ENCODE peak calls at places on chromosomes 12 and 14, in four cellular contexts. One of them, this sample, is unnamed.

GRCh38 chr14:60651936-60652673 is 2.8 kb upstream of the SIX1 start:
- DNase-seq in IMR-90: peak
- DNase-seq in H9: peak
- DNase-seq in H1: no peak
- DNase-seq in this sample: peak

GRCh38 chr12:45219621-45220020 is 3.7 kb downstream of the ANO6 start:
- DNase-seq in IMR-90: no peak
- DNase-seq in H9: no peak
- DNase-seq in H1: no peak
- DNase-seq in this sample: no peak

GRCh38 chr12:64793610-64794009 is 30.8 kb upstream of the TBC1D30 start:
- DNase-seq in IMR-90: no peak
- DNase-seq in H9: no peak
- DNase-seq in H1: no peak
- DNase-seq in this sample: no peak

GRCh38 chr12:46369095-46369473 is 3.5 kb downstream of the SLC38A2 start:
- DNase-seq in IMR-90: no peak
- DNase-seq in H9: no peak
- DNase-seq in H1: no peak
- DNase-seq in this sample: no peak

GRCh38 chr14:60092516-60092915 is 793 bp downstream of the PCNX4 start:
- DNase-seq in IMR-90: peak
- DNase-seq in H9: no peak
- DNase-seq in H1: no peak
- DNase-seq in this sample: peak

GRCh38 chr12:61097991-61098580 is 1162.1 kb upstream of the USP15 start:
- DNase-seq in IMR-90: no peak
- DNase-seq in H9: no peak
- DNase-seq in H1: no peak
- DNase-seq in this sample: no peak

GRCh38 chr14:55102141-55102547 is 26.9 kb upstream of the LGALS3 start:
- DNase-seq in IMR-90: peak
- DNase-seq in H9: peak
- DNase-seq in H1: no peak
- DNase-seq in this sample: peak

GRCh38 chr12:101743242-101743641 is 4.0 kb upstream of the SYCP3 start:
- DNase-seq in IMR-90: no peak
- DNase-seq in H9: no peak
- DNase-seq in H1: no peak
- DNase-seq in this sample: no peak

GRCh38 chr14:64721391-64721791 is 17.2 kb downstream of the PLEKHG3 start:
- DNase-seq in IMR-90: peak
- DNase-seq in H9: no peak
- DNase-seq in H1: no peak
- DNase-seq in this sample: no peak

GRCh38 chr12:123231931-123232330 is 1.0 kb downstream of the MPHOSPH9 start:
- DNase-seq in IMR-90: no peak
- DNase-seq in H9: no peak
- DNase-seq in H1: no peak
- DNase-seq in this sample: no peak

GRCh38 chr12:123237646-123238329 is 4.6 kb downstream of the MTRFR start:
- DNase-seq in IMR-90: peak
- DNase-seq in H9: peak
- DNase-seq in H1: peak
- DNase-seq in this sample: peak

GRCh38 chr12:123232472-123232806 is 502 bp downstream of the MPHOSPH9 start:
- DNase-seq in IMR-90: no peak
- DNase-seq in H9: no peak
- DNase-seq in H1: no peak
- DNase-seq in this sample: no peak

GRCh38 chr12:123233505-123234299 is 466 bp downstream of the MTRFR start:
- DNase-seq in IMR-90: no peak
- DNase-seq in H9: no peak
- DNase-seq in H1: peak
- DNase-seq in this sample: no peak

GRCh38 chr12:123232807-123233504 is at the start of the genes MPHOSPH9 and MTRFR:
- DNase-seq in IMR-90: peak
- DNase-seq in H9: peak
- DNase-seq in H1: peak
- DNase-seq in this sample: peak
- H2BK120ac ChIP-seq in IMR-90: peak
- H2BK120ac ChIP-seq in H9: no peak
- H2BK120ac ChIP-seq in H1: no peak
- H2BK120ac ChIP-seq in this sample: no peak

GRCh38 chr12:6471992-6472366 is 1.5 kb upstream of the VAMP1 start:
- DNase-seq in IMR-90: no peak
- DNase-seq in H9: no peak
- DNase-seq in H1: no peak
- DNase-seq in this sample: no peak
- H3K18ac ChIP-seq in IMR-90: no peak
- H3K18ac ChIP-seq in H9: no peak
- H3K18ac ChIP-seq in H1: no peak
- H3K18ac ChIP-seq in this sample: no peak

DNA sequence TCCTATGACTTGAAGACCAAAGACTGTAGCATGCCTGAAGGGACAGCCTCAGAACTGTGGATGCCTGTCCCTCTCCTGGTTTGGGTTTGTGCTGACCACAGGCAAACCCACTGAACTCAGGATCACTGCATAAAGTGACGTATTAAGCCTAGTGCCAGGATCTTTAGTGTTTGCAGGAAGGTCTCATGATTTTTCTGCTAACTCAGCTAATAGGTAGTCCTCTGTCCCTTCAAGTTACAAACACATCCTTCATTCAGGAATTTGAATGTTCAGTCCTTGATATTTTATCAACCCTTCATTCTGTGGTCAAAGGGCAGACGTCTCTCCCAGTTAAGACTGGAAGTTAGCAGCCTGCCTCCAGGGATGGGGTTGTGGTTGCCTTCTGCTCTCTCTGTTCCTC is 10.3 kb upstream of the OAS3 start:
- DNase-seq in IMR-90: no peak
- DNase-seq in H9: no peak
- DNase-seq in H1: peak
- DNase-seq in this sample: no peak
- H3K56ac ChIP-seq in IMR-90: no peak
- H3K56ac ChIP-seq in H9: no peak
- H3K56ac ChIP-seq in H1: no peak
- H3K56ac ChIP-seq in this sample: no peak

GRCh38 chr14:89027097-89027740 is 202.8 kb downstream of the TTC8 start:
- DNase-seq in IMR-90: peak
- DNase-seq in H9: peak
- DNase-seq in H1: peak
- DNase-seq in this sample: peak
- H2BK120ac ChIP-seq in IMR-90: peak
- H2BK120ac ChIP-seq in H9: no peak
- H2BK120ac ChIP-seq in H1: no peak
- H2BK120ac ChIP-seq in this sample: no peak

DNA sequence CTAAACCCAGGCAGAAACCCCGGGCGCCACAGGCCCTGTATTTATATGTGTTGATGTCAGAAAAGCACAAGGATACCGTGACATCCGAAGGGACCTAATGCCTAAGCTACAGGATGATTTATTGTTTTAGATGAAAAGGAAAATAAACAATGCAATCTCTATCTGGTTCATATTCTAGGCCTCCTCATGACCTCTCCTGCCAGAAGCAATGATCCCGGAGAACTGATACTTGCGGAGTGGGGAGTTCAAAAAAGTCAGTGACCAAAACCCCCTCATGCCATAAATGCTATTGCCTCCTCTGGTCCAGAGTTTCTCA is 849 bp upstream of the CSRP2 start:
- DNase-seq in IMR-90: no peak
- DNase-seq in H9: no peak
- DNase-seq in H1: no peak
- DNase-seq in this sample: no peak
- H3K18ac ChIP-seq in IMR-90: peak
- H3K18ac ChIP-seq in H9: no peak
- H3K18ac ChIP-seq in H1: no peak
- H3K18ac ChIP-seq in this sample: no peak

GRCh38 chr14:95541932-95542554 is 7.2 kb downstream of the GLRX5 start:
- DNase-seq in IMR-90: no peak
- DNase-seq in H9: no peak
- DNase-seq in H1: no peak
- DNase-seq in this sample: no peak
- H3K56ac ChIP-seq in IMR-90: no peak
- H3K56ac ChIP-seq in H9: no peak
- H3K56ac ChIP-seq in H1: no peak
- H3K56ac ChIP-seq in this sample: no peak

GRCh38 chr14:94312481-94313246 is 10.5 kb downstream of the SERPINA6 start:
- DNase-seq in IMR-90: no peak
- DNase-seq in H9: no peak
- DNase-seq in H1: peak
- DNase-seq in this sample: no peak
- H2BK120ac ChIP-seq in IMR-90: no peak
- H2BK120ac ChIP-seq in H9: no peak
- H2BK120ac ChIP-seq in H1: no peak
- H2BK120ac ChIP-seq in this sample: no peak

GRCh38 chr12:42481368-42481767 is 108.2 kb downstream of the PRICKLE1 start:
- DNase-seq in IMR-90: no peak
- DNase-seq in H9: peak
- DNase-seq in H1: no peak
- DNase-seq in this sample: peak

GRCh38 chr12:42484996-42485395 is 104.5 kb downstream of the PRICKLE1 start:
- DNase-seq in IMR-90: peak
- DNase-seq in H9: no peak
- DNase-seq in H1: no peak
- DNase-seq in this sample: no peak

GRCh38 chr12:42482820-42483533 is 106.6 kb downstream of the PRICKLE1 start:
- DNase-seq in IMR-90: peak
- DNase-seq in H9: peak
- DNase-seq in H1: peak
- DNase-seq in this sample: peak

GRCh38 chr12:42483534-42483857 is 106.0 kb downstream of the PRICKLE1 start:
- DNase-seq in IMR-90: peak
- DNase-seq in H9: no peak
- DNase-seq in H1: peak
- DNase-seq in this sample: no peak

GRCh38 chr12:42482086-42482819 is 107.3 kb downstream of the PRICKLE1 start:
- DNase-seq in IMR-90: peak
- DNase-seq in H9: peak
- DNase-seq in H1: no peak
- DNase-seq in this sample: no peak
- H3K18ac ChIP-seq in IMR-90: peak
- H3K18ac ChIP-seq in H9: no peak
- H3K18ac ChIP-seq in H1: peak
- H3K18ac ChIP-seq in this sample: no peak

DNA sequence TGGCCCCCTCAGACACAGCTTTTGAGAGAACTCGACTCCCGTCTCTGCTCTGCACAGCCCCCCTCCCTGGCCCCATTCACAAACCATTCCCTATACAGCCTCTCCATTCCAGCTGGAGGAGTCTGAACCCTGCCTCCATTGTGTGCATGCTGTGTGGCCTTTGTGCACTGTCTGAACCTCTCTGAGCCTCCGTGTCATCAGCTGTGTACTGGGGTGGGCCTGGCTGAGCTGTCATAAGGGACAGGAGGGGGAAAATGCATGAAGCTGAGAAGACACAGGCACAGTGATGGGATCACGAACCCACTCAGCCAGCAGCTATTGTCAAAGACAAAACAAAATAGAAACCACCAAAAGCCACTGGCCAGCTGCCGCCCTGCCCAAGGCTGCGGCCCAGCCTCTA is 130.8 kb downstream of the RFLNA start:
- DNase-seq in IMR-90: no peak
- DNase-seq in H9: no peak
- DNase-seq in H1: no peak
- DNase-seq in this sample: no peak
- H3K56ac ChIP-seq in IMR-90: no peak
- H3K56ac ChIP-seq in H9: no peak
- H3K56ac ChIP-seq in H1: no peak
- H3K56ac ChIP-seq in this sample: no peak

GRCh38 chr12:2631613-2632350 is 163.0 kb upstream of the FKBP4 start:
- DNase-seq in IMR-90: no peak
- DNase-seq in H9: no peak
- DNase-seq in H1: no peak
- DNase-seq in this sample: no peak
- H2BK120ac ChIP-seq in IMR-90: no peak
- H2BK120ac ChIP-seq in H9: no peak
- H2BK120ac ChIP-seq in H1: no peak
- H2BK120ac ChIP-seq in this sample: no peak

This sample was measured in mesendoderm.